ENCODE peak calls at places on chromosomes 4 and X, in ten cellular contexts. One of them, this sample, is unnamed.

GRCh38 chr4:2402453-2402852 is 16.0 kb downstream of the ZFYVE28 start:
- DNase-seq in fibroblast of lung: no peak
- DNase-seq in NCI-H446 treated with DMSO at 0.1 percent for 48 hours: no peak
- DNase-seq in hypothalamus: no peak
- DNase-seq in GM20000: no peak
- DNase-seq in amygdala: no peak
- DNase-seq in activated CD8-positive, alpha-beta memory T cell treated with anti-CD3 and anti-CD28 coated beads, Interleukin-2, amount 50 U/mL, for 48 hours: peak
- DNase-seq in astrocyte: no peak
- DNase-seq in pons: no peak
- DNase-seq in ELR: no peak
- DNase-seq in this sample: no peak

GRCh38 chr4:57981123-57981522 is 870.9 kb upstream of the IGFBP7 start:
- DNase-seq in amygdala: no peak
- DNase-seq in astrocyte: no peak
- DNase-seq in activated CD8-positive, alpha-beta memory T cell treated with anti-CD3 and anti-CD28 coated beads, Interleukin-2, amount 50 U/mL, for 48 hours: no peak
- DNase-seq in GM20000: no peak
- DNase-seq in hypothalamus: no peak
- DNase-seq in NCI-H446 treated with DMSO at 0.1 percent for 48 hours: no peak
- DNase-seq in fibroblast of lung: no peak
- DNase-seq in pons: no peak
- DNase-seq in ELR: no peak
- DNase-seq in this sample: no peak

GRCh38 chr4:3442959-3443749 is 1.4 kb downstream of the HGFAC start:
- DNase-seq in pons: no peak
- DNase-seq in NCI-H446 treated with DMSO at 0.1 percent for 48 hours: no peak
- DNase-seq in fibroblast of lung: no peak
- DNase-seq in ELR: peak
- DNase-seq in activated CD8-positive, alpha-beta memory T cell treated with anti-CD3 and anti-CD28 coated beads, Interleukin-2, amount 50 U/mL, for 48 hours: peak
- DNase-seq in hypothalamus: no peak
- DNase-seq in GM20000: peak
- DNase-seq in astrocyte: no peak
- DNase-seq in amygdala: no peak
- DNase-seq in this sample: peak

GRCh38 chr4:48904101-48904500 is 2.5 kb downstream of the OCIAD2 start:
- DNase-seq in GM20000: no peak
- DNase-seq in ELR: no peak
- DNase-seq in astrocyte: no peak
- DNase-seq in hypothalamus: no peak
- DNase-seq in pons: no peak
- DNase-seq in activated CD8-positive, alpha-beta memory T cell treated with anti-CD3 and anti-CD28 coated beads, Interleukin-2, amount 50 U/mL, for 48 hours: no peak
- DNase-seq in NCI-H446 treated with DMSO at 0.1 percent for 48 hours: no peak
- DNase-seq in fibroblast of lung: no peak
- DNase-seq in amygdala: no peak
- DNase-seq in this sample: no peak

GRCh38 chr4:180784940-180785339 is 1458.3 kb upstream of the TENM3 start:
- DNase-seq in pons: no peak
- DNase-seq in hypothalamus: no peak
- DNase-seq in NCI-H446 treated with DMSO at 0.1 percent for 48 hours: no peak
- DNase-seq in activated CD8-positive, alpha-beta memory T cell treated with anti-CD3 and anti-CD28 coated beads, Interleukin-2, amount 50 U/mL, for 48 hours: no peak
- DNase-seq in fibroblast of lung: no peak
- DNase-seq in ELR: no peak
- DNase-seq in astrocyte: no peak
- DNase-seq in amygdala: no peak
- DNase-seq in GM20000: no peak
- DNase-seq in this sample: no peak

GRCh38 chrX:78747471-78747870 is at the start of gene LPAR4:
- DNase-seq in fibroblast of lung: peak
- DNase-seq in pons: peak
- DNase-seq in NCI-H446 treated with DMSO at 0.1 percent for 48 hours: no peak
- DNase-seq in astrocyte: peak
- DNase-seq in ELR: peak
- DNase-seq in activated CD8-positive, alpha-beta memory T cell treated with anti-CD3 and anti-CD28 coated beads, Interleukin-2, amount 50 U/mL, for 48 hours: no peak
- DNase-seq in amygdala: no peak
- DNase-seq in GM20000: no peak
- DNase-seq in hypothalamus: no peak
- DNase-seq in this sample: peak

GRCh38 chrX:149837639-149838038 is 43.3 kb upstream of the MAGEA8 start:
- DNase-seq in pons: no peak
- DNase-seq in astrocyte: no peak
- DNase-seq in hypothalamus: no peak
- DNase-seq in GM20000: no peak
- DNase-seq in amygdala: no peak
- DNase-seq in fibroblast of lung: no peak
- DNase-seq in activated CD8-positive, alpha-beta memory T cell treated with anti-CD3 and anti-CD28 coated beads, Interleukin-2, amount 50 U/mL, for 48 hours: no peak
- DNase-seq in ELR: no peak
- DNase-seq in NCI-H446 treated with DMSO at 0.1 percent for 48 hours: no peak
- DNase-seq in this sample: no peak

GRCh38 chrX:20527458-20528099 is 260.9 kb upstream of the RPS6KA3 start:
- DNase-seq in GM20000: peak
- DNase-seq in hypothalamus: no peak
- DNase-seq in pons: peak
- DNase-seq in fibroblast of lung: no peak
- DNase-seq in activated CD8-positive, alpha-beta memory T cell treated with anti-CD3 and anti-CD28 coated beads, Interleukin-2, amount 50 U/mL, for 48 hours: no peak
- DNase-seq in NCI-H446 treated with DMSO at 0.1 percent for 48 hours: peak
- DNase-seq in amygdala: no peak
- DNase-seq in astrocyte: no peak
- DNase-seq in ELR: peak
- DNase-seq in this sample: peak

GRCh38 chr4:21884615-21885014 is 64.0 kb downstream of the KCNIP4 start:
- DNase-seq in fibroblast of lung: no peak
- DNase-seq in NCI-H446 treated with DMSO at 0.1 percent for 48 hours: no peak
- DNase-seq in hypothalamus: no peak
- DNase-seq in astrocyte: no peak
- DNase-seq in activated CD8-positive, alpha-beta memory T cell treated with anti-CD3 and anti-CD28 coated beads, Interleukin-2, amount 50 U/mL, for 48 hours: no peak
- DNase-seq in ELR: peak
- DNase-seq in GM20000: no peak
- DNase-seq in amygdala: no peak
- DNase-seq in pons: no peak
- DNase-seq in this sample: no peak

GRCh38 chrX:11665144-11666040 is at the start of gene ARHGAP6:
- DNase-seq in activated CD8-positive, alpha-beta memory T cell treated with anti-CD3 and anti-CD28 coated beads, Interleukin-2, amount 50 U/mL, for 48 hours: no peak
- DNase-seq in hypothalamus: no peak
- DNase-seq in NCI-H446 treated with DMSO at 0.1 percent for 48 hours: no peak
- DNase-seq in amygdala: no peak
- DNase-seq in fibroblast of lung: peak
- DNase-seq in pons: no peak
- DNase-seq in astrocyte: peak
- DNase-seq in GM20000: peak
- DNase-seq in ELR: peak
- DNase-seq in this sample: peak

GRCh38 chrX:132001127-132001526 is 22.0 kb upstream of the STK26 start:
- DNase-seq in ELR: no peak
- DNase-seq in hypothalamus: no peak
- DNase-seq in NCI-H446 treated with DMSO at 0.1 percent for 48 hours: no peak
- DNase-seq in pons: no peak
- DNase-seq in GM20000: no peak
- DNase-seq in activated CD8-positive, alpha-beta memory T cell treated with anti-CD3 and anti-CD28 coated beads, Interleukin-2, amount 50 U/mL, for 48 hours: no peak
- DNase-seq in amygdala: no peak
- DNase-seq in fibroblast of lung: no peak
- DNase-seq in astrocyte: no peak
- DNase-seq in this sample: no peak

GRCh38 chr4:114040319-114041116 is 61.1 kb upstream of the ARSJ start:
- DNase-seq in activated CD8-positive, alpha-beta memory T cell treated with anti-CD3 and anti-CD28 coated beads, Interleukin-2, amount 50 U/mL, for 48 hours: no peak
- DNase-seq in GM20000: no peak
- DNase-seq in NCI-H446 treated with DMSO at 0.1 percent for 48 hours: no peak
- DNase-seq in ELR: peak
- DNase-seq in astrocyte: peak
- DNase-seq in fibroblast of lung: peak
- DNase-seq in amygdala: no peak
- DNase-seq in pons: no peak
- DNase-seq in hypothalamus: no peak
- DNase-seq in this sample: no peak

GRCh38 chrX:154068560-154068959 is 29.0 kb downstream of the MECP2 start:
- DNase-seq in ELR: no peak
- DNase-seq in activated CD8-positive, alpha-beta memory T cell treated with anti-CD3 and anti-CD28 coated beads, Interleukin-2, amount 50 U/mL, for 48 hours: no peak
- DNase-seq in hypothalamus: no peak
- DNase-seq in pons: no peak
- DNase-seq in amygdala: no peak
- DNase-seq in GM20000: no peak
- DNase-seq in NCI-H446 treated with DMSO at 0.1 percent for 48 hours: no peak
- DNase-seq in fibroblast of lung: no peak
- DNase-seq in astrocyte: no peak
- DNase-seq in this sample: no peak